ENCODE peak calls at places on chromosomes 7 and 10, in ten cellular contexts. X is stimulated activated CD4-positive, alpha-beta T cell treated with anti-CD3 and anti-CD28 coated beads, TNF-alpha, amount 100 ng/mL, for 1 hour; R is mammary epithelial cell; D is EL; O is mesendoderm; E is HuH-7; S is heart right ventricle; H is DMS153; Y is NCI-H1092; A is activated CD8-positive, alpha-beta memory T cell treated with anti-CD3 and anti-CD28 coated beads, Interleukin-2, amount 10 ng/mL, durations not matched to agents 7 days and 5 days. J is an unnamed sample.

GRCh38 chr7:50834136-50834535 is 51.4 kb upstream of the GRB10 start:
- DNase-seq in X (no peak), R (no peak), D (no peak), O (no peak), E (no peak), S (no peak), H (no peak), Y (no peak), A (no peak), J (no peak)

GRCh38 chr10:102758226-102758932 is 14.6 kb downstream of the WBP1L start:
- DNase-seq in X (no peak), R (no peak), D (no peak), O (no peak), E (no peak), S (no peak), H (no peak), Y (no peak), A (no peak), J (no peak)

GRCh38 chr10:3220853-3221252 is 48.3 kb upstream of the PITRM1 start:
- DNase-seq in X (no peak), R (peak), D (peak), O (no peak), E (no peak), S (no peak), H (no peak), Y (no peak), A (no peak), J (no peak)

GRCh38 chr10:70845261-70845660 is 29.5 kb downstream of the SGPL1 start:
- DNase-seq in X (no peak), R (no peak), D (no peak), O (no peak), E (no peak), S (no peak), H (no peak), Y (no peak), A (no peak), J (no peak)

GRCh38 chr7:105019269-105019668 is 5.3 kb downstream of the KMT2E start:
- DNase-seq in X (no peak), R (no peak), D (no peak), O (no peak), E (no peak), S (no peak), H (no peak), Y (no peak), A (no peak), J (no peak)

GRCh38 chr10:15201589-15202300 is 33.3 kb upstream of the NMT2 start:
- DNase-seq in X (no peak), R (peak), D (peak), O (no peak), E (no peak), S (no peak), H (no peak), Y (no peak), A (no peak), J (no peak)

GRCh38 chr7:246451-246850 is 43.5 kb upstream of the FOXL3 start:
- DNase-seq in X (no peak), R (no peak), D (no peak), O (no peak), E (no peak), S (no peak), H (no peak), Y (no peak), A (no peak), J (no peak)

GRCh38 chr7:70316745-70317144 is 718.5 kb downstream of the AUTS2 start:
- DNase-seq in X (no peak), R (no peak), D (no peak), O (no peak), E (no peak), S (no peak), H (no peak), Y (no peak), A (peak), J (no peak)

GRCh38 chr10:29428486-29428885 is 139.6 kb downstream of the LYZL1 start:
- DNase-seq in X (no peak), R (no peak), D (no peak), O (no peak), E (no peak), S (no peak), H (no peak), Y (no peak), A (no peak), J (no peak)

GRCh38 chr10:127207081-127207480 is 10.7 kb upstream of the INSYN2A start:
- DNase-seq in X (no peak), R (no peak), D (no peak), O (no peak), E (no peak), S (no peak), H (no peak), Y (no peak), A (no peak), J (no peak)

GRCh38 chr7:373818-374705 is 84.1 kb downstream of the FOXL3 start:
- DNase-seq in X (no peak), R (no peak), D (no peak), O (no peak), E (no peak), S (no peak), H (no peak), Y (no peak), A (no peak), J (no peak)

GRCh38 chr7:7719235-7719634 is 828 bp upstream of the RPA3 start:
- DNase-seq in X (peak), R (peak), D (peak), O (no peak), E (peak), S (no peak), H (peak), Y (peak), A (peak), J (peak)

GRCh38 chr7:29287366-29287765 is 92.8 kb downstream of the CHN2 start:
- DNase-seq in X (no peak), R (peak), D (peak), O (no peak), E (no peak), S (no peak), H (no peak), Y (no peak), A (no peak), J (peak)

GRCh38 chr10:79274279-79275104 is 72.8 kb upstream of the PPIF start:
- DNase-seq in X (no peak), R (peak), D (no peak), O (no peak), E (no peak), S (peak), H (no peak), Y (peak), A (no peak), J (no peak)

GRCh38 chr10:98309366-98310355 is 41.7 kb upstream of the LOXL4 start:
- DNase-seq in X (no peak), R (peak), D (peak), O (peak), E (peak), S (peak), H (peak), Y (peak), A (no peak), J (peak)

GRCh38 chr7:82156168-82156567 is 287.4 kb downstream of the CACNA2D1 start:
- DNase-seq in X (no peak), R (no peak), D (no peak), O (peak), E (peak), S (no peak), H (peak), Y (peak), A (no peak), J (no peak)

GRCh38 chr7:138478499-138478908 is 18.4 kb downstream of the TRIM24 start:
- DNase-seq in X (no peak), R (peak), D (no peak), O (no peak), E (no peak), S (no peak), H (peak), Y (no peak), A (no peak), J (peak)

GRCh38 chr7:2512179-2512644 is 7.4 kb upstream of the LFNG start:
- DNase-seq in X (no peak), R (no peak), D (no peak), O (no peak), E (no peak), S (no peak), H (peak), Y (no peak), A (no peak), J (no peak)

GRCh38 chr10:34558093-34558492 is 257.0 kb downstream of the PARD3 start:
- DNase-seq in X (no peak), R (no peak), D (no peak), O (no peak), E (no peak), S (no peak), H (no peak), Y (no peak), A (no peak), J (no peak)

GRCh38 chr10:69629897-69630650 is at the start of gene FAM241B:
- DNase-seq in X (peak), R (peak), D (peak), O (peak), E (peak), S (peak), H (peak), Y (peak), A (peak), J (peak)

GRCh38 chr10:68348265-68348741 is 15.6 kb upstream of the PBLD start:
- DNase-seq in X (no peak), R (peak), D (peak), O (peak), E (peak), S (no peak), H (no peak), Y (no peak), A (peak), J (peak)

GRCh38 chr10:48306870-48307531 is 524 bp downstream of the MAPK8 start:
- DNase-seq in X (no peak), R (peak), D (peak), O (peak), E (peak), S (peak), H (no peak), Y (no peak), A (peak), J (peak)

GRCh38 chr10:118304521-118304920 is 37.6 kb downstream of the FAM204A start:
- DNase-seq in X (no peak), R (no peak), D (no peak), O (no peak), E (no peak), S (no peak), H (no peak), Y (no peak), A (no peak), J (no peak)

GRCh38 chr7:102122026-102122425 is 164.6 kb upstream of the SH2B2 start:
- DNase-seq in X (no peak), R (no peak), D (peak), O (no peak), E (no peak), S (no peak), H (no peak), Y (no peak), A (no peak), J (no peak)

J was measured in Calu3.